ENCODE peak calls at places on chromosomes 7 and 10, in four cellular contexts. M is activated CD4-positive, alpha-beta T cell treated with anti-CD3 and anti-CD28 coated beads for 36 hours; E is RPMI7951; V is activated effector memory CD4-positive, alpha-beta T cell treated with Interleukin-2 at 50 U/mL for 16 hours. F is an unnamed sample.

GRCh38 chr7:131961281-131961680 is 404.9 kb upstream of the PODXL start:
- DNase-seq in M (no peak), E (no peak), V (no peak), F (no peak)

GRCh38 chr10:26046073-26046684 is 112.2 kb downstream of the MYO3A start:
- DNase-seq in M (no peak), E (no peak), V (no peak), F (no peak)

GRCh38 chr7:131501930-131502685 is 54.3 kb downstream of the PODXL start:
- DNase-seq in M (no peak), E (no peak), V (no peak), F (no peak)

GRCh38 chr10:112802411-112803060 is 147.5 kb upstream of the TCF7L2 start:
- DNase-seq in M (no peak), E (no peak), V (no peak), F (no peak)

GRCh38 chr7:32163141-32163806 is 93.1 kb upstream of the PDE1C start:
- DNase-seq in M (no peak), E (peak), V (no peak), F (peak)

GRCh38 chr7:13822678-13823077 is 166.8 kb downstream of the ETV1 start:
- DNase-seq in M (no peak), E (peak), V (no peak), F (no peak)

GRCh38 chr10:93071674-93072224 is 1.9 kb upstream of the CYP26A1 start:
- DNase-seq in M (no peak), E (no peak), V (no peak), F (peak)

GRCh38 chr10:106935978-106936451 is 228.5 kb downstream of the SORCS1 start:
- DNase-seq in M (no peak), E (no peak), V (no peak), F (no peak)

GRCh38 chr7:16739863-16740622 is 13.5 kb upstream of the TSPAN13 start:
- DNase-seq in M (no peak), E (peak), V (no peak), F (peak)

GRCh38 chr7:136134503-136134902 is 157.3 kb upstream of the MTPN start:
- DNase-seq in M (no peak), E (peak), V (no peak), F (peak)

GRCh38 chr10:24882047-24882698 is 70.2 kb downstream of the PRTFDC1 start:
- DNase-seq in M (peak), E (peak), V (peak), F (no peak)

GRCh38 chr7:44398506-44398905 is 73.1 kb upstream of the CAMK2B start:
- DNase-seq in M (no peak), E (no peak), V (no peak), F (no peak)

GRCh38 chr7:5532520-5533335 is 109.1 kb upstream of the TNRC18 start:
- DNase-seq in M (peak), E (no peak), V (no peak), F (no peak)

GRCh38 chr10:100728928-100729876 is 16.2 kb upstream of the PAX2 start:
- DNase-seq in M (peak), E (no peak), V (no peak), F (no peak)

GRCh38 chr7:63043657-63044543 is 954.7 kb upstream of the ZNF722 start:
- DNase-seq in M (no peak), E (no peak), V (no peak), F (no peak)

GRCh38 chr7:134458806-134459698 is at the start of gene AKR1B1:
- DNase-seq in M (peak), E (peak), V (peak), F (peak)

GRCh38 chr10:6065406-6065805 is 3.2 kb upstream of the IL2RA start:
- DNase-seq in M (peak), E (no peak), V (no peak), F (no peak)

GRCh38 chr10:131140606-131141005 is 170.9 kb downstream of the TCERG1L start:
- DNase-seq in M (no peak), E (no peak), V (no peak), F (no peak)

GRCh38 chr10:119413738-119414611 is 128.5 kb downstream of the RGS10 start:
- DNase-seq in M (no peak), E (no peak), V (no peak), F (no peak)

GRCh38 chr10:99233680-99234018 is 2.0 kb downstream of the HPSE2 start:
- DNase-seq in M (no peak), E (no peak), V (no peak), F (no peak)

GRCh38 chr7:123270553-123270952 is 70.8 kb upstream of the SLC13A1 start:
- DNase-seq in M (no peak), E (no peak), V (no peak), F (no peak)

GRCh38 chr7:129719980-129720732 is 108.6 kb downstream of the NRF1 start:
- DNase-seq in M (no peak), E (no peak), V (no peak), F (no peak)

GRCh38 chr7:66837661-66838060 is 83.4 kb upstream of the TMEM248 start:
- DNase-seq in M (no peak), E (no peak), V (no peak), F (no peak)

GRCh38 chr7:90677742-90678439 is 81.8 kb downstream of the CDK14 start:
- DNase-seq in M (no peak), E (no peak), V (no peak), F (no peak)

GRCh38 chr7:75072978-75073282 is 672 bp downstream of the RCC1L start:
- DNase-seq in M (no peak), E (no peak), V (no peak), F (no peak)

GRCh38 chr7:65279795-65280194 is 93.9 kb upstream of the ZNF92 start:
- DNase-seq in M (no peak), E (no peak), V (no peak), F (no peak)

GRCh38 chr10:94405406-94405805 is 3.1 kb downstream of the TBC1D12 start:
- DNase-seq in M (no peak), E (no peak), V (no peak), F (no peak)

GRCh38 chr10:323651-324293 is 188.5 kb downstream of the ZMYND11 start:
- DNase-seq in M (peak), E (peak), V (peak), F (peak)

GRCh38 chr7:418636-419280 is 100.9 kb downstream of the PDGFA start:
- DNase-seq in M (no peak), E (peak), V (no peak), F (no peak)

GRCh38 chr10:88707429-88708110 is 1.5 kb downstream of the LIPK start:
- DNase-seq in M (no peak), E (peak), V (no peak), F (peak)

GRCh38 chr7:45150199-45150598 is 7.4 kb upstream of the RAMP3 start:
- DNase-seq in M (no peak), E (no peak), V (no peak), F (no peak)

GRCh38 chr7:113793171-113793570 is 125.6 kb downstream of the PPP1R3A start:
- DNase-seq in M (no peak), E (no peak), V (no peak), F (no peak)

GRCh38 chr7:3301831-3302618 is 973 bp downstream of the SDK1 start:
- DNase-seq in M (peak), E (peak), V (no peak), F (peak)

GRCh38 chr10:78188459-78188858 is 154.8 kb downstream of the RPS24 start:
- DNase-seq in M (no peak), E (no peak), V (no peak), F (no peak)

GRCh38 chr10:118901409-118901808 is 128.1 kb upstream of the NANOS1 start:
- DNase-seq in M (no peak), E (no peak), V (no peak), F (no peak)

GRCh38 chr10:34049887-34050286 is 715.4 kb upstream of the NRP1 start:
- DNase-seq in M (peak), E (peak), V (no peak), F (no peak)

GRCh38 chr10:128070161-128070560 is 56.1 kb downstream of the MKI67 start:
- DNase-seq in M (no peak), E (no peak), V (no peak), F (no peak)

F was measured in SJSA1.